ENCODE peak calls at places on chromosomes 13 and 19, in five cellular contexts. One of them, this sample, is unnamed.

GRCh38 chr13:27638521-27638920 is 16.8 kb downstream of the POLR1D start:
- DNase-seq in CD4-positive, CD25-positive, alpha-beta regulatory T cell: no peak
- DNase-seq in stomach: no peak
- DNase-seq in heart left ventricle: no peak
- DNase-seq in ovary: no peak
- DNase-seq in this sample: no peak

GRCh38 chr13:48120246-48120645 is 25.3 kb upstream of the MED4 start:
- DNase-seq in CD4-positive, CD25-positive, alpha-beta regulatory T cell: no peak
- DNase-seq in stomach: no peak
- DNase-seq in heart left ventricle: no peak
- DNase-seq in ovary: no peak
- DNase-seq in this sample: peak; percentile 59

GRCh38 chr13:26425439-26426358 is 131.8 kb upstream of the WASF3 start:
- DNase-seq in CD4-positive, CD25-positive, alpha-beta regulatory T cell: no peak
- DNase-seq in stomach: peak; percentile 48
- DNase-seq in heart left ventricle: no peak
- DNase-seq in ovary: no peak
- DNase-seq in this sample: peak; percentile 62

GRCh38 chr19:33509774-33510173 is 11.8 kb downstream of the PEPD start:
- DNase-seq in CD4-positive, CD25-positive, alpha-beta regulatory T cell: no peak
- DNase-seq in stomach: peak; percentile 67
- DNase-seq in heart left ventricle: no peak
- DNase-seq in ovary: no peak
- DNase-seq in this sample: peak; percentile 72

GRCh38 chr13:40477623-40478608 is 188.5 kb downstream of the FOXO1 start:
- DNase-seq in CD4-positive, CD25-positive, alpha-beta regulatory T cell: no peak
- DNase-seq in stomach: no peak
- DNase-seq in heart left ventricle: peak; percentile 67
- DNase-seq in ovary: peak; percentile 50
- DNase-seq in this sample: no peak

GRCh38 chr19:28632357-28633076 is 580.4 kb downstream of the UQCRFS1 start:
- DNase-seq in CD4-positive, CD25-positive, alpha-beta regulatory T cell: no peak
- DNase-seq in stomach: no peak
- DNase-seq in heart left ventricle: no peak
- DNase-seq in ovary: no peak
- DNase-seq in this sample: no peak

GRCh38 chr13:103948477-103948876 is 882.3 kb upstream of the SLC10A2 start:
- DNase-seq in CD4-positive, CD25-positive, alpha-beta regulatory T cell: no peak
- DNase-seq in stomach: no peak
- DNase-seq in heart left ventricle: no peak
- DNase-seq in ovary: no peak
- DNase-seq in this sample: no peak

GRCh38 chr19:18020212-18021067 is 12.5 kb downstream of the ARRDC2 start:
- DNase-seq in CD4-positive, CD25-positive, alpha-beta regulatory T cell: no peak
- DNase-seq in stomach: peak; percentile 95
- DNase-seq in heart left ventricle: peak; percentile 86
- DNase-seq in ovary: peak; percentile 72
- DNase-seq in this sample: peak; percentile 93

GRCh38 chr13:81138353-81138995 is 797.5 kb upstream of the SPRY2 start:
- DNase-seq in CD4-positive, CD25-positive, alpha-beta regulatory T cell: no peak
- DNase-seq in stomach: no peak
- DNase-seq in heart left ventricle: no peak
- DNase-seq in ovary: no peak
- DNase-seq in this sample: no peak

GRCh38 chr13:36453518-36453917 is 21.2 kb downstream of the CCNA1 start:
- DNase-seq in CD4-positive, CD25-positive, alpha-beta regulatory T cell: no peak
- DNase-seq in stomach: no peak
- DNase-seq in heart left ventricle: no peak
- DNase-seq in ovary: no peak
- DNase-seq in this sample: no peak

GRCh38 chr13:55563267-55563666 is 1577.5 kb upstream of the PRR20A start:
- DNase-seq in CD4-positive, CD25-positive, alpha-beta regulatory T cell: no peak
- DNase-seq in stomach: no peak
- DNase-seq in heart left ventricle: no peak
- DNase-seq in ovary: no peak
- DNase-seq in this sample: no peak

GRCh38 chr13:113551081-113552000 is 33.2 kb upstream of the TFDP1 start:
- DNase-seq in CD4-positive, CD25-positive, alpha-beta regulatory T cell: no peak
- DNase-seq in stomach: peak; percentile 15
- DNase-seq in heart left ventricle: no peak
- DNase-seq in ovary: no peak
- DNase-seq in this sample: peak; percentile 47

GRCh38 chr13:109400192-109400591 is 386.2 kb downstream of the IRS2 start:
- DNase-seq in CD4-positive, CD25-positive, alpha-beta regulatory T cell: no peak
- DNase-seq in stomach: peak; percentile 68
- DNase-seq in heart left ventricle: no peak
- DNase-seq in ovary: no peak
- DNase-seq in this sample: no peak

GRCh38 chr13:25432686-25433085 is 60.9 kb downstream of the ATP8A2 start:
- DNase-seq in CD4-positive, CD25-positive, alpha-beta regulatory T cell: no peak
- DNase-seq in stomach: no peak
- DNase-seq in heart left ventricle: no peak
- DNase-seq in ovary: no peak
- DNase-seq in this sample: no peak

GRCh38 chr13:47330031-47330430 is 433.2 kb upstream of the HTR2A start:
- DNase-seq in CD4-positive, CD25-positive, alpha-beta regulatory T cell: no peak
- DNase-seq in stomach: no peak
- DNase-seq in heart left ventricle: no peak
- DNase-seq in ovary: no peak
- DNase-seq in this sample: no peak

GRCh38 chr19:53880716-53881481 is 1.1 kb upstream of the PRKCG start:
- DNase-seq in CD4-positive, CD25-positive, alpha-beta regulatory T cell: no peak
- DNase-seq in stomach: no peak
- DNase-seq in heart left ventricle: no peak
- DNase-seq in ovary: no peak
- DNase-seq in this sample: peak; percentile 62

GRCh38 chr13:79741006-79741405 is 260.1 kb downstream of the NDFIP2 start:
- DNase-seq in CD4-positive, CD25-positive, alpha-beta regulatory T cell: no peak
- DNase-seq in stomach: no peak
- DNase-seq in heart left ventricle: no peak
- DNase-seq in ovary: peak; percentile 53
- DNase-seq in this sample: no peak

GRCh38 chr13:109746364-109746763 is 40.0 kb downstream of the IRS2 start:
- DNase-seq in CD4-positive, CD25-positive, alpha-beta regulatory T cell: no peak
- DNase-seq in stomach: no peak
- DNase-seq in heart left ventricle: no peak
- DNase-seq in ovary: no peak
- DNase-seq in this sample: no peak

GRCh38 chr13:113650731-113651148 is 7.3 kb downstream of the ATP4B start:
- DNase-seq in CD4-positive, CD25-positive, alpha-beta regulatory T cell: no peak
- DNase-seq in stomach: peak; percentile 24
- DNase-seq in heart left ventricle: peak; percentile 6
- DNase-seq in ovary: no peak
- DNase-seq in this sample: peak; percentile 36

GRCh38 chr19:6276447-6276846 is 3.3 kb downstream of the MLLT1 start:
- DNase-seq in CD4-positive, CD25-positive, alpha-beta regulatory T cell: no peak
- DNase-seq in stomach: no peak
- DNase-seq in heart left ventricle: peak; percentile 45
- DNase-seq in ovary: peak; percentile 52
- DNase-seq in this sample: peak; percentile 95

GRCh38 chr19:6274756-6275155 is 5.0 kb downstream of the MLLT1 start:
- DNase-seq in CD4-positive, CD25-positive, alpha-beta regulatory T cell: no peak
- DNase-seq in stomach: no peak
- DNase-seq in heart left ventricle: no peak
- DNase-seq in ovary: no peak
- DNase-seq in this sample: peak; percentile 44

GRCh38 chr19:6272913-6273600 is 6.7 kb downstream of the MLLT1 start:
- DNase-seq in CD4-positive, CD25-positive, alpha-beta regulatory T cell: no peak
- DNase-seq in stomach: no peak
- DNase-seq in heart left ventricle: no peak
- DNase-seq in ovary: no peak
- DNase-seq in this sample: peak; percentile 55

GRCh38 chr19:6273701-6274601 is 5.8 kb downstream of the MLLT1 start:
- DNase-seq in CD4-positive, CD25-positive, alpha-beta regulatory T cell: no peak
- DNase-seq in stomach: peak; percentile 83
- DNase-seq in heart left ventricle: peak; percentile 79
- DNase-seq in ovary: peak; percentile 83
- DNase-seq in this sample: peak; percentile 99

DNA sequence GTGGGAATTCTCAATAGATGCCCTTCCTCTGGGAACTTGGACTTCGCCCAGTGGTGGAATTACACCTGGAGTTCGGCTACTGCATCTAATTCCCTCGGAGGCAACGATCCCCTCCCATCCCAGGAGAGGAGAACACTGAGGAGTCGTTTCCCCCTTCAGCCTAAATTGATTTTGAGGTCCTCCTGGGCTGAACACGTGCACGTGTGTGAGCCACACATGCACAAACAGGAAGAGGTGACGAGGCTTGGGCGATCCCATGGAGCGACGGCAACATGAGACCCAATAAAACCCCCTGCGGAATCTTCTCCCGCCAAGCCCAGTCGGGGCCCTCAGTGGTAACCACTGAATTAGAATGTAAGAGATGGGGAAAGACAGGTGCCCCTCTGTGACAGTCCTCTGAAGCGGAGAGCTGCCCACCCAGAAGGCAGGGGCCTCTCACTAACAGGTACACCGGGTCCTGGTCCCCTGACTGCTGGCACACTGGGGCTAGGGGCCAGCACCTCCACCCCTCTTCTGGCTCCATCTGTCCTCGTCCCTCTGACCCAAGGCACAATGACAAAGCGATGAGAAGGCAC is 4.5 kb downstream of the MLLT1 start:
- DNase-seq in CD4-positive, CD25-positive, alpha-beta regulatory T cell: no peak
- DNase-seq in stomach: no peak
- DNase-seq in heart left ventricle: no peak
- DNase-seq in ovary: no peak
- DNase-seq in this sample: peak; percentile 46
- H3K27ac ChIP-seq in CD4-positive, CD25-positive, alpha-beta regulatory T cell: no peak overlapping the region
- H3K27ac ChIP-seq in stomach: peak overlapping the region; percentile 81
- H3K27ac ChIP-seq in heart left ventricle: peak overlapping the region; percentile 93
- H3K27ac ChIP-seq in ovary: peak overlapping the region; percentile 91
- H3K27ac ChIP-seq in this sample: peak overlapping the region; percentile 96

DNA sequence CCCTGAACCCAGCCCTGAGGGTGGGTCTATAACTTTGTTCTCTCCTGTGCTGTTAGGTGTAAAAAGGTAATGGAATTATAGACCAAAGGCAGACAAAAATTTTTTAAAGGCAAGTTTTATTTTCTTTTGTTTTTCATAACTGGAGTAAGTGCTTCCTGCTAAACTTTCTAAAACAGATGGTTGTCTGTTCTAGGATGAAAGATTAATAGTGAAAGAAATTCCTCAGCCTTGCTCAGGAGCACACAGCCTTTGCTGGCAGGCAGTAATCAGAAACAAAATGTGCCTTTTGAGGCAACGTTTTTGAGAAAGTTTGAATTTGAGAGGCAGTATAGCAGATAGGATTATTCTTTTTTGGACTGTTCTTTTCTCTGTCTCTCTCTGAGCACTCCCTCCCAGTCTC is 2749.5 kb downstream of the PCDH9 start:
- DNase-seq in CD4-positive, CD25-positive, alpha-beta regulatory T cell: no peak
- DNase-seq in stomach: no peak
- DNase-seq in heart left ventricle: no peak
- DNase-seq in ovary: no peak
- DNase-seq in this sample: no peak
- H3K4me1 ChIP-seq in CD4-positive, CD25-positive, alpha-beta regulatory T cell: no peaks in the 10 kb centered on the region
- H3K4me1 ChIP-seq in stomach: no peaks in the 10 kb centered on the region
- H3K4me1 ChIP-seq in heart left ventricle: no peaks in the 10 kb centered on the region
- H3K4me1 ChIP-seq in ovary: no peaks in the 10 kb centered on the region
- H3K4me1 ChIP-seq in this sample: no peaks in the 10 kb centered on the region

DNA sequence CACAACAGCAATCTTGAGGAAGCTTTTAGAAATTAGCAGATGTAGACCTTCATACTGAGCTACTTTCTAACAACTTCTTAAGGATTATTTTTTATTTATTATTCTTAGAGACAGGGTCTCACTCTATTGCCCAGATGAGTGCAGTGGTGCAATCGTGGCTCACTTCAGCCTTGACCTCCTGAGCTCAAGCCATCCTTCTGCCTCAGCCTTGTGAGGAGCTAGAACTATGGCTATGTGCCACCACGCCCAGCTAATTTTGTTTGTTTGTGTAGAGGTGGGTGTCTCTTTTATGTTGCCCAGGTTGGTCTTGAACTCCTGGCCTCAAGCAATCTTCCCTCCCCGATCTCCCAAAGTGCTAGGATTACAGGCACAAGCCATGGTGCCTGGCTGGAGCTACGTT is 200.6 kb downstream of the TSHZ3 start:
- DNase-seq in CD4-positive, CD25-positive, alpha-beta regulatory T cell: no peak
- DNase-seq in stomach: no peak
- DNase-seq in heart left ventricle: no peak
- DNase-seq in ovary: no peak
- DNase-seq in this sample: no peak
- H3K9me3 ChIP-seq in CD4-positive, CD25-positive, alpha-beta regulatory T cell: no peaks in the 10 kb centered on the region
- H3K9me3 ChIP-seq in stomach: no peaks in the 10 kb centered on the region
- H3K9me3 ChIP-seq in heart left ventricle: no peaks in the 10 kb centered on the region
- H3K9me3 ChIP-seq in ovary: no peaks in the 10 kb centered on the region
- H3K9me3 ChIP-seq in this sample: no peaks in the 10 kb centered on the region

GRCh38 chr19:2532252-2533071 is 56.5 kb downstream of the GADD45B start:
- DNase-seq in CD4-positive, CD25-positive, alpha-beta regulatory T cell: no peak
- DNase-seq in stomach: no peak
- DNase-seq in heart left ventricle: no peak
- DNase-seq in ovary: no peak
- DNase-seq in this sample: peak; percentile 92
- H3K27ac ChIP-seq in CD4-positive, CD25-positive, alpha-beta regulatory T cell: no peak overlapping the region
- H3K27ac ChIP-seq in stomach: no peak overlapping the region
- H3K27ac ChIP-seq in heart left ventricle: no peak overlapping the region
- H3K27ac ChIP-seq in ovary: no peak overlapping the region
- H3K27ac ChIP-seq in this sample: peak overlapping the region; percentile 63

This sample was measured in osteoblast.